ENCODE peak calls at places on chromosome 10, in ten cellular contexts. P is RWPE1, Y is heart right ventricle, S is right atrium auricular region, E is vagina, I is fibroblast of mammary gland, N is AG04450, K is neural progenitor cell, U is AG09319, G is AG10803. W is an unnamed sample.

GRCh38 chr10:24685958-24686540 is 37.6 kb downstream of the ARHGAP21 start:
- DNase-seq in K (no peak), U (peak), N (peak), S (no peak), I (peak), G (peak), E (no peak), Y (no peak), P (no peak), W (peak)

GRCh38 chr10:94066411-94066810 is 72.7 kb downstream of the PLCE1 start:
- DNase-seq in Y (peak), G (peak), K (peak), U (no peak), S (no peak), N (no peak), P (peak), I (peak), E (peak), W (no peak)

GRCh38 chr10:111338798-111339197 is 262.0 kb downstream of the ADRA2A start:
- DNase-seq in S (no peak), I (no peak), P (no peak), G (no peak), K (no peak), N (no peak), E (no peak), Y (no peak), U (no peak), W (no peak)

GRCh38 chr10:122190553-122190952 is 80.5 kb upstream of the BTBD16 start:
- DNase-seq in N (no peak), I (peak), P (no peak), Y (no peak), S (no peak), K (no peak), E (no peak), U (no peak), G (peak), W (no peak)

GRCh38 chr10:34655286-34656170 is 159.6 kb downstream of the PARD3 start:
- DNase-seq in I (peak), K (peak), G (peak), Y (peak), P (peak), E (no peak), S (no peak), U (peak), N (peak), W (peak)

GRCh38 chr10:109393425-109393824 is 529.9 kb downstream of the XPNPEP1 start:
- DNase-seq in E (no peak), U (no peak), S (no peak), I (no peak), N (no peak), Y (no peak), P (no peak), G (no peak), K (peak), W (no peak)

GRCh38 chr10:30752481-30752881 is 122.9 kb upstream of the LYZL2 start:
- DNase-seq in N (no peak), K (no peak), S (no peak), G (no peak), Y (no peak), P (no peak), U (no peak), E (no peak), I (no peak), W (no peak)

GRCh38 chr10:122021421-122021820 is 32.5 kb downstream of the TACC2 start:
- DNase-seq in Y (no peak), U (peak), K (no peak), P (no peak), N (no peak), E (no peak), I (peak), G (peak), S (no peak), W (no peak)

GRCh38 chr10:62632071-62632809 is 172.3 kb upstream of the ADO start:
- DNase-seq in Y (peak), S (peak), P (no peak), I (no peak), K (no peak), E (no peak), N (no peak), G (no peak), U (no peak), W (no peak)

GRCh38 chr10:97690138-97690537 is 3.1 kb upstream of the AVPI1 start:
- DNase-seq in E (no peak), G (no peak), S (no peak), N (no peak), U (no peak), Y (no peak), I (peak), P (no peak), K (no peak), W (no peak)

GRCh38 chr10:5522913-5523560 is 1.7 kb upstream of the CALML3 start:
- DNase-seq in K (no peak), E (no peak), U (no peak), S (no peak), Y (no peak), P (no peak), N (no peak), I (no peak), G (no peak), W (no peak)

GRCh38 chr10:97427571-97428179 is 1.7 kb downstream of the PGAM1 start:
- DNase-seq in S (no peak), I (peak), K (peak), N (no peak), P (no peak), G (peak), U (no peak), Y (no peak), E (no peak), W (no peak)

GRCh38 chr10:30554443-30554831 is 75.1 kb downstream of the LYZL2 start:
- DNase-seq in P (no peak), G (no peak), U (no peak), Y (no peak), I (no peak), S (no peak), N (no peak), K (no peak), E (no peak), W (no peak)

GRCh38 chr10:55398463-55398862 is 597.4 kb upstream of the PCDH15 start:
- DNase-seq in G (no peak), K (no peak), U (no peak), I (no peak), E (no peak), Y (no peak), N (no peak), S (no peak), P (no peak), W (no peak)

GRCh38 chr10:62814901-62815372 is 1.2 kb downstream of the EGR2 start:
- DNase-seq in S (no peak), P (no peak), E (no peak), N (no peak), Y (no peak), I (no peak), U (no peak), G (no peak), K (peak), W (no peak)

GRCh38 chr10:100634034-100634433 is 98.3 kb downstream of the HIF1AN start:
- DNase-seq in N (no peak), U (no peak), P (no peak), E (no peak), K (no peak), S (no peak), G (no peak), I (no peak), Y (no peak), W (no peak)

GRCh38 chr10:100632027-100632426 is 96.3 kb downstream of the HIF1AN start:
- DNase-seq in P (no peak), U (no peak), I (no peak), E (no peak), N (no peak), G (no peak), Y (no peak), S (no peak), K (no peak), W (no peak)

GRCh38 chr10:100642295-100642994 is 102.9 kb upstream of the PAX2 start:
- DNase-seq in U (no peak), E (no peak), P (no peak), S (no peak), G (no peak), I (no peak), Y (no peak), N (no peak), K (peak), W (no peak)

GRCh38 chr10:100636848-100637553 is 101.3 kb downstream of the HIF1AN start:
- DNase-seq in Y (no peak), G (no peak), P (no peak), S (no peak), K (no peak), U (no peak), I (no peak), N (no peak), E (no peak), W (no peak)

GRCh38 chr10:100637785-100638184 is 102.0 kb downstream of the HIF1AN start:
- DNase-seq in G (no peak), S (no peak), I (no peak), P (no peak), N (no peak), K (peak), Y (no peak), U (no peak), E (no peak), W (no peak)
- TF ChIP-seq CTCF in G (peak), S (no peak), I (peak), P (no peak), N (peak), K (peak), Y (no peak), U (peak), E (no peak), W (peak)

GRCh38 chr10:113992601-113993011 is 51.1 kb upstream of the ADRB1 start:
- DNase-seq in N (no peak), Y (no peak), E (no peak), G (peak), S (no peak), U (no peak), P (no peak), I (peak), K (no peak), W (peak)

GRCh38 chr10:113991091-113991860 is 52.4 kb upstream of the ADRB1 start:
- DNase-seq in N (no peak), K (no peak), S (no peak), I (no peak), G (no peak), Y (no peak), E (peak), P (no peak), U (no peak), W (no peak)

GRCh38 chr10:113997428-113997827 is 46.2 kb upstream of the ADRB1 start:
- DNase-seq in U (no peak), S (no peak), K (no peak), P (no peak), I (no peak), N (no peak), G (no peak), E (peak), Y (peak), W (peak)

GRCh38 chr10:113995201-113995600 is 48.5 kb upstream of the ADRB1 start:
- DNase-seq in P (no peak), N (no peak), I (no peak), K (no peak), E (no peak), Y (no peak), G (no peak), U (no peak), S (no peak), W (no peak)

DNA sequence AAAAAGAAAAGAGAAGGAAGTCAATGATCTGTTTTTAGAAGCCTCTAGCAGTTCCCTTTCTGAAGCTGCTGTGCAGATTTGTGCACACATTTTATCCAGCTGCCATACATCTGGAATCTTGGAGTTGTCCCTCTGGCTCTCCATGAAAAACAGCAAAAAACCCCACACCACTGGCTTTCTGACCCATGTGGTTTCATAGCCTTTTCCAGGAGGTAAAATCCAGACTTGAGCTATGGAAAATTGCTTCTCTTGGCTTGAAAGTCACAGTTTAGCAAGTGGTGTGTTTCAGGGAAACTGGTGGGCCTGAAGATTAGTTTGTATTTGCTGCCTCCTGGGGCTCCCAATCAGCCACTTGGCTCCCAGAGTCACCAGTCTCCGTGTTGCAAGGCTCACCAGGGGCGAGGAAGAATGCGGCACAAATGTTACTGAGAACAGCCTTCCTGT is 50.2 kb upstream of the ADRB1 start:
- DNase-seq in N (no peak), E (peak), S (peak), I (peak), G (peak), U (no peak), P (no peak), K (no peak), Y (peak), W (no peak)
- TF ChIP-seq CTCF in N (no peak), E (no peak), S (no peak), I (no peak), G (peak), U (no peak), P (no peak), K (no peak), Y (no peak), W (no peak)

GRCh38 chr10:60913091-60913490 is 30.9 kb downstream of the RHOBTB1 start:
- DNase-seq in P (no peak), S (no peak), E (no peak), Y (no peak), I (no peak), U (no peak), G (no peak), K (no peak), N (no peak), W (no peak)

GRCh38 chr10:60914676-60915075 is 29.3 kb downstream of the RHOBTB1 start:
- DNase-seq in N (peak), S (no peak), I (peak), P (no peak), U (peak), G (peak), E (no peak), K (no peak), Y (peak), W (no peak)

GRCh38 chr10:60917331-60918280 is 26.4 kb downstream of the RHOBTB1 start:
- DNase-seq in S (no peak), U (no peak), I (peak), K (no peak), Y (no peak), P (no peak), N (no peak), G (peak), E (no peak), W (no peak)

GRCh38 chr10:60913657-60914056 is 30.3 kb downstream of the RHOBTB1 start:
- DNase-seq in N (no peak), P (no peak), E (no peak), S (no peak), Y (no peak), U (no peak), G (no peak), K (no peak), I (no peak), W (no peak)

GRCh38 chr10:60916025-60916424 is 28.0 kb downstream of the RHOBTB1 start:
- DNase-seq in U (no peak), P (no peak), E (no peak), N (no peak), G (no peak), K (no peak), I (no peak), S (no peak), Y (no peak), W (no peak)
- TF ChIP-seq CTCF in U (no peak), P (no peak), E (no peak), N (no peak), G (no peak), K (peak), I (peak), S (no peak), Y (no peak), W (no peak)

GRCh38 chr10:72913287-72913686 is 19.7 kb downstream of the OIT3 start:
- DNase-seq in N (no peak), U (no peak), Y (no peak), I (no peak), K (no peak), S (no peak), P (no peak), G (no peak), E (no peak), W (no peak)
- TF ChIP-seq CTCF in N (no peak), U (no peak), Y (no peak), I (no peak), K (no peak), S (no peak), P (no peak), G (no peak), E (no peak), W (no peak)

DNA sequence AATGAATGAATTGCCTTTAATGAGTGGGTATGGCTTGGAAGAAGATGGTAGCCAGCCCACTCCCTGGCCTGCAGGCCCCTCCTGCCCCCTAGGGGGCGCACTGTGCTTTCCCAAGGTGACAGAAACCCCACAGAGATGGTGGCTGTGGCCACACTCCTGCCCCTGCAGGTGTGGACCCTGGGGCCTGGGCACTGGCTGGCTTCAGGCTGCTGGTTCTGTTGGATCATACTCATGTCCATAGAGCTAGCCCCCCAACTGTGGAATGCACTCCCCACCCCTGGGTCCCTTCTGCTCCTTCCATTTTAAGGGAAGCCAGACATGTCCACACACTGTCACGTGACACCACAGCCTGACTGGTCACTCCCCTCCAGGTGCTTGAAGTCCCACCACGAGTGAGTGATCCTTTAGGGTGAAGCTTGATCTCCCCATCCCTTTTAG is 44.8 kb downstream of the ZCCHC24 start:
- DNase-seq in E (no peak), P (peak), G (no peak), U (no peak), Y (no peak), I (peak), N (no peak), S (no peak), K (peak), W (no peak)
- TF ChIP-seq CTCF in E (no peak), P (no peak), G (peak), U (peak), Y (peak), I (peak), N (peak), S (no peak), K (peak), W (peak)

DNA sequence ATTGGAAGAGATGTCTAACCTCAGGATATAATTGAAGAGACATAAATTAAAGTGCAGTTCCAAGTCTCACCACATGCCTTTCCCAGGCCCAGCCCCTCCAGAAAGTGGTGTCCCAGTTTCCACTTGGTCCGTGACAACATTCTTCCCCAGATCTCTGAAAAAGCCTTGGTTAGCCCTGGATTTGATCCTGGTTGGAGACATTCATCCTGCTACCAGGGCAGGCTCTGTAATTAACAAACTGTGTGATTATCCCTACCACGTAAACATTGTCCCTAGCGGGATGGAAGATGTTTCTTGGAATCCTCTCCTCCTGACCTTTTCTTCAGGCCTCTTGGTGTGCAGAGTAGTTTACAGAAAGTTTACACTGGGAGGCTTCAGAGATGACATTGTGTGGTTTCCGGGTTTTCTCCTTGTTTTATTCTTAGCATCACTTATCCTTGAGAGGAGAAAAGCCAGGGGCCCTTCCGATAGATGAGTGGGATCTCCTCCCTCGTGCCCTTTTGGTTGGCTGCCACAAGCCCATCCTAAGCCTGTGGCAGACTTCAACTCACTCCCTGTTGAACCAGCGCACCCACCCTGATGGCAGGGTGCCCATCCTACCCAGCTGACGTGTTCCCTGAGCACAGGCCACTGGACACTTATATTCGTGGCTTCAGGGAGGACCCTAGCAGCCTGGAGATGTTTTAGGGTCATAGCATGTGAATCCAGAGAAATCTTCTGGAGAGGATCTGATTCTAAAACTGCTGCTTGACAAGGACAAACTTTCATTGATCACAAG is 83.9 kb downstream of the COL13A1 start:
- DNase-seq in N (no peak), Y (no peak), S (no peak), P (peak), E (no peak), U (no peak), K (no peak), G (no peak), I (no peak), W (no peak)
- TF ChIP-seq CTCF in N (peak), Y (peak), S (no peak), P (peak), E (no peak), U (peak), K (peak), G (peak), I (peak), W (peak)

DNA sequence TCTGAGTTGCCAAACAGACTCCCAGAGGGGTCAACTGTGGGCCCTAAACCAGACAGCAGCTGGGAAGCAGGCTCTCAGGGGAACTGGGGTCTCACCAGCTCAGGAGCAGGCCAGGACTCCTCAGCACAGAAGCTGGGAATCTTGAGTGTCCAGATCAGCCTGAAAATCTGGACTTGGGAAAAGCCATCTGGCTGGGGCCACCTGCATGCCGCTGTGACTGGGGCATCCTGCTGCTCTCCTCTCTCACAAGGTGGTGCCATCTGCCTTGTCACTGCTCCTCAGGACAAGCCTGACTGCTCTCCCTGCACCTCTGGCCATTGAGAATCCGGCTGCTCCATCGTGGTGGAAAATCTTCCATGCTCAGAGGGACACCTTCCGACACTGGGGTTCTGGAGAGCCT is 141.3 kb downstream of the PLPP4 start:
- DNase-seq in K (peak), S (no peak), E (no peak), N (no peak), P (no peak), G (no peak), Y (no peak), U (no peak), I (no peak), W (no peak)
- TF ChIP-seq CTCF in K (peak), S (no peak), E (no peak), N (no peak), P (no peak), G (no peak), Y (no peak), U (no peak), I (no peak), W (no peak)

GRCh38 chr10:69123306-69123746 is 652 bp upstream of the VPS26A start:
- DNase-seq in I (peak), E (no peak), P (peak), G (peak), U (peak), N (peak), S (no peak), Y (no peak), K (peak), W (no peak)
- TF ChIP-seq CTCF in I (peak), E (no peak), P (no peak), G (peak), U (peak), N (peak), S (no peak), Y (no peak), K (no peak), W (no peak)

GRCh38 chr10:86585726-86586048 is 64.1 kb upstream of the WAPL start:
- DNase-seq in N (no peak), G (no peak), Y (no peak), P (no peak), K (no peak), I (no peak), E (no peak), U (no peak), S (no peak), W (no peak)
- TF ChIP-seq CTCF in N (no peak), G (no peak), Y (no peak), P (peak), K (no peak), I (no peak), E (no peak), U (no peak), S (no peak), W (peak)

GRCh38 chr10:3935141-3935540 is 150.1 kb upstream of the KLF6 start:
- DNase-seq in E (no peak), P (peak), Y (peak), G (peak), N (peak), S (peak), U (no peak), I (peak), K (no peak), W (no peak)
- TF ChIP-seq CTCF in E (no peak), P (no peak), Y (no peak), G (peak), N (no peak), S (no peak), U (peak), I (peak), K (no peak), W (no peak)

W was measured in adrenal gland.